ENCODE peak calls at places on chromosomes 4 and X, in nine cellular contexts. One of them, this sample, is unnamed.

GRCh38 chrX:118370921-118371624 is 25.2 kb downstream of the WDR44 start:
- DNase-seq in body of pancreas: no peak
- DNase-seq in left lung: no peak
- DNase-seq in mucosa of descending colon: no peak
- DNase-seq in OCI-LY7: no peak
- DNase-seq in tibial artery: no peak
- DNase-seq in endothelial cell of umbilical vein: no peak
- DNase-seq in IMR-90: peak; percentile 65
- DNase-seq in A549: no peak
- DNase-seq in this sample: no peak

GRCh38 chr4:79597266-79597665 is 189.2 kb upstream of the GK2 start:
- DNase-seq in body of pancreas: no peak
- DNase-seq in left lung: no peak
- DNase-seq in mucosa of descending colon: no peak
- DNase-seq in OCI-LY7: no peak
- DNase-seq in tibial artery: no peak
- DNase-seq in endothelial cell of umbilical vein: no peak
- DNase-seq in IMR-90: peak; percentile 31
- DNase-seq in A549: no peak
- DNase-seq in this sample: no peak

GRCh38 chr4:24675723-24676122 is 91.4 kb upstream of the DHX15 start:
- DNase-seq in body of pancreas: no peak
- DNase-seq in left lung: no peak
- DNase-seq in mucosa of descending colon: no peak
- DNase-seq in OCI-LY7: no peak
- DNase-seq in tibial artery: no peak
- DNase-seq in endothelial cell of umbilical vein: no peak
- DNase-seq in IMR-90: no peak
- DNase-seq in A549: no peak
- DNase-seq in this sample: no peak

GRCh38 chrX:95044331-95044730 is 1370.3 kb downstream of the FAM133A start:
- DNase-seq in body of pancreas: no peak
- DNase-seq in left lung: no peak
- DNase-seq in mucosa of descending colon: no peak
- DNase-seq in OCI-LY7: no peak
- DNase-seq in tibial artery: no peak
- DNase-seq in endothelial cell of umbilical vein: no peak
- DNase-seq in IMR-90: no peak
- DNase-seq in A549: no peak
- DNase-seq in this sample: no peak

GRCh38 chr4:186760576-186760975 is 36.9 kb upstream of the FAT1 start:
- DNase-seq in body of pancreas: no peak
- DNase-seq in left lung: no peak
- DNase-seq in mucosa of descending colon: no peak
- DNase-seq in OCI-LY7: no peak
- DNase-seq in tibial artery: no peak
- DNase-seq in endothelial cell of umbilical vein: no peak
- DNase-seq in IMR-90: peak; percentile 95
- DNase-seq in A549: no peak
- DNase-seq in this sample: no peak

GRCh38 chrX:320126-320783 is 1.7 kb upstream of the GTPBP6 start:
- DNase-seq in body of pancreas: peak; percentile 31
- DNase-seq in left lung: peak; percentile 80
- DNase-seq in mucosa of descending colon: peak; percentile 66
- DNase-seq in OCI-LY7: no peak
- DNase-seq in tibial artery: peak; percentile 26
- DNase-seq in endothelial cell of umbilical vein: peak; percentile 28
- DNase-seq in IMR-90: peak; percentile 10
- DNase-seq in A549: no peak
- DNase-seq in this sample: peak; percentile 28

GRCh38 chr4:144579411-144580020 is 66.4 kb upstream of the HHIP start:
- DNase-seq in body of pancreas: no peak
- DNase-seq in left lung: no peak
- DNase-seq in mucosa of descending colon: no peak
- DNase-seq in OCI-LY7: no peak
- DNase-seq in tibial artery: no peak
- DNase-seq in endothelial cell of umbilical vein: peak; percentile 88
- DNase-seq in IMR-90: peak; percentile 71
- DNase-seq in A549: no peak
- DNase-seq in this sample: no peak

GRCh38 chr4:55819634-55820033 is at the start of gene EXOC1L:
- DNase-seq in body of pancreas: no peak
- DNase-seq in left lung: no peak
- DNase-seq in mucosa of descending colon: no peak
- DNase-seq in OCI-LY7: no peak
- DNase-seq in tibial artery: no peak
- DNase-seq in endothelial cell of umbilical vein: peak; percentile 4
- DNase-seq in IMR-90: no peak
- DNase-seq in A549: no peak
- DNase-seq in this sample: peak; percentile 16

GRCh38 chr4:1721666-1722550 is 587 bp downstream of the TACC3 start:
- DNase-seq in body of pancreas: no peak
- DNase-seq in left lung: peak; percentile 76
- DNase-seq in mucosa of descending colon: peak; percentile 62
- DNase-seq in OCI-LY7: peak; percentile 66
- DNase-seq in tibial artery: peak; percentile 22
- DNase-seq in endothelial cell of umbilical vein: no peak
- DNase-seq in IMR-90: no peak
- DNase-seq in A549: no peak
- DNase-seq in this sample: no peak

GRCh38 chr4:1721003-1721665 is at the start of the genes TACC3 and TMEM129:
- DNase-seq in body of pancreas: peak; percentile 98
- DNase-seq in left lung: peak; percentile 96
- DNase-seq in mucosa of descending colon: peak; percentile 97
- DNase-seq in OCI-LY7: peak; percentile 98
- DNase-seq in tibial artery: peak; percentile 89
- DNase-seq in endothelial cell of umbilical vein: peak; percentile 88
- DNase-seq in IMR-90: peak; percentile 87
- DNase-seq in A549: peak; percentile 87
- DNase-seq in this sample: peak; percentile 93

GRCh38 chr4:1723131-1723801 is 1.9 kb downstream of the TACC3 start:
- DNase-seq in body of pancreas: no peak
- DNase-seq in left lung: no peak
- DNase-seq in mucosa of descending colon: no peak
- DNase-seq in OCI-LY7: peak; percentile 94
- DNase-seq in tibial artery: peak; percentile 18
- DNase-seq in endothelial cell of umbilical vein: no peak
- DNase-seq in IMR-90: no peak
- DNase-seq in A549: no peak
- DNase-seq in this sample: no peak

GRCh38 chr4:1720163-1720983 is 750 bp downstream of the TMEM129 start:
- DNase-seq in body of pancreas: peak; percentile 54
- DNase-seq in left lung: peak; percentile 91
- DNase-seq in mucosa of descending colon: peak; percentile 80
- DNase-seq in OCI-LY7: peak; percentile 71
- DNase-seq in tibial artery: peak; percentile 33
- DNase-seq in endothelial cell of umbilical vein: peak; percentile 51
- DNase-seq in IMR-90: peak; percentile 28
- DNase-seq in A549: no peak
- DNase-seq in this sample: peak; percentile 46

DNA sequence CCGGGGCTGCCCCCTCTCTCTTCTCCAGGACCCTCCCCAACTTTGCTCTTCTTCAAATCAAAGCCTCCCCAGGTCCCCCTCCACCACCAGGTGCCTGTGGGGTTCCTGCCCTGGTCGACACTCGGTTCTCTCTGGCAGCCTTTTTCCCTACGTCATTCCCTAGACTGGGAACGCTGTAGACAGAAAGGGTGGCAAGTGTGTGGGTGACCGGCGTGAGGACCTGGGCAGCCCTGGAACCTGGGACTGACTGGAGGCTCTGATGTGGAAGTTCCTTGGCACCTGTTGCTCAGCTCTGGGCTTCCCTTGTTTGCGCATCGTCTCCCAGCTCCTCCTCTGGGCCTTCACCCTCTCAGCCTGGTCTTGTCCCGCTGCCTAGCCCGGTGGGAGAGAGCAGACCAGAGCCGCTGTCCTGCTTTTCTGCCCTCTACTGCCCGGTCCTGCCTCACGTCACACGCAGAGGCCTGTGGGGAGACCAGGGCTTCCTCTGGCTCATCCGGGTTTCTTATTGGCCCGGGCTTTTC is 1.3 kb downstream of the TACC3 start:
- DNase-seq in body of pancreas: no peak
- DNase-seq in left lung: peak; percentile 74
- DNase-seq in mucosa of descending colon: no peak
- DNase-seq in OCI-LY7: no peak
- DNase-seq in tibial artery: peak; percentile 20
- DNase-seq in endothelial cell of umbilical vein: no peak
- DNase-seq in IMR-90: no peak
- DNase-seq in A549: no peak
- DNase-seq in this sample: peak; percentile 14
- H3K4me1 ChIP-seq in body of pancreas: peaks cover 58% of the 10 kb centered on the region
- H3K4me1 ChIP-seq in left lung: peaks cover 24% of the 10 kb centered on the region
- H3K4me1 ChIP-seq in mucosa of descending colon: peaks cover 35% of the 10 kb centered on the region
- H3K4me1 ChIP-seq in OCI-LY7: peaks cover 65% of the 10 kb centered on the region
- H3K4me1 ChIP-seq in tibial artery: peaks cover 31% of the 10 kb centered on the region
- H3K4me1 ChIP-seq in endothelial cell of umbilical vein: peaks cover 34% of the 10 kb centered on the region
- H3K4me1 ChIP-seq in IMR-90: peaks cover 20% of the 10 kb centered on the region
- H3K4me1 ChIP-seq in A549: peaks cover 37% of the 10 kb centered on the region
- H3K4me1 ChIP-seq in this sample: peaks cover 62% of the 10 kb centered on the region

DNA sequence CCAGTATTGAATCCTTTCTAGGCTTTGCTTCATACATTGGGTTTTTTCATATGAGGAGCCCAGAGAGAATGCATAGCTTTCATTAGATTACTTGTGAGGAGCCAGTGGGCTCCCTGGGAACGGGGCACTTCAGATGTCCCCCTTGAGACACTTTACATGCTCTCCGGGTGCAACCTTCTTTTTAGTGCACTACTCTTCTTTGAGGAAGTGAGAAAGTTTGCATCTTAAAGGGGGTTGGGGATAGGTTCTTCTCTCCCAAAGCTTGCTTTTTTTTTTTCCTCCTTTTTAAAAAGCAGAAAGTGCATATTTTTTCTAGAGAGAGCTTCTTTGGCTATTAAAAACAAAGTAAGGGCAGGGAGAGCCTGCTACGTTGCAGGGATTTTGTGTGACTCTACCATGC is 4.3 kb downstream of the HADH start:
- DNase-seq in body of pancreas: no peak
- DNase-seq in left lung: no peak
- DNase-seq in mucosa of descending colon: no peak
- DNase-seq in OCI-LY7: peak; percentile 76
- DNase-seq in tibial artery: no peak
- DNase-seq in endothelial cell of umbilical vein: no peak
- DNase-seq in IMR-90: no peak
- DNase-seq in A549: no peak
- DNase-seq in this sample: no peak
- H3K4me3 ChIP-seq in body of pancreas: no peak overlapping the region
- H3K4me3 ChIP-seq in left lung: no peak overlapping the region
- H3K4me3 ChIP-seq in mucosa of descending colon: no peak overlapping the region
- H3K4me3 ChIP-seq in OCI-LY7: peak overlapping the region; percentile 99
- H3K4me3 ChIP-seq in tibial artery: no peak overlapping the region
- H3K4me3 ChIP-seq in endothelial cell of umbilical vein: no peak overlapping the region
- H3K4me3 ChIP-seq in IMR-90: no peak overlapping the region
- H3K4me3 ChIP-seq in A549: no peak overlapping the region
- H3K4me3 ChIP-seq in this sample: peak overlapping the region; percentile 80

GRCh38 chrX:111083101-111083500 is 12.9 kb upstream of the PAK3 start:
- DNase-seq in body of pancreas: no peak
- DNase-seq in left lung: no peak
- DNase-seq in mucosa of descending colon: no peak
- DNase-seq in OCI-LY7: no peak
- DNase-seq in tibial artery: no peak
- DNase-seq in endothelial cell of umbilical vein: no peak
- DNase-seq in IMR-90: no peak
- DNase-seq in A549: no peak
- DNase-seq in this sample: no peak

GRCh38 chrX:111088628-111089027 is 7.4 kb upstream of the PAK3 start:
- DNase-seq in body of pancreas: peak; percentile 77
- DNase-seq in left lung: no peak
- DNase-seq in mucosa of descending colon: no peak
- DNase-seq in OCI-LY7: no peak
- DNase-seq in tibial artery: no peak
- DNase-seq in endothelial cell of umbilical vein: no peak
- DNase-seq in IMR-90: no peak
- DNase-seq in A549: no peak
- DNase-seq in this sample: no peak

GRCh38 chrX:111090458-111090857 is 5.5 kb upstream of the PAK3 start:
- DNase-seq in body of pancreas: no peak
- DNase-seq in left lung: no peak
- DNase-seq in mucosa of descending colon: no peak
- DNase-seq in OCI-LY7: no peak
- DNase-seq in tibial artery: no peak
- DNase-seq in endothelial cell of umbilical vein: no peak
- DNase-seq in IMR-90: no peak
- DNase-seq in A549: no peak
- DNase-seq in this sample: no peak

DNA sequence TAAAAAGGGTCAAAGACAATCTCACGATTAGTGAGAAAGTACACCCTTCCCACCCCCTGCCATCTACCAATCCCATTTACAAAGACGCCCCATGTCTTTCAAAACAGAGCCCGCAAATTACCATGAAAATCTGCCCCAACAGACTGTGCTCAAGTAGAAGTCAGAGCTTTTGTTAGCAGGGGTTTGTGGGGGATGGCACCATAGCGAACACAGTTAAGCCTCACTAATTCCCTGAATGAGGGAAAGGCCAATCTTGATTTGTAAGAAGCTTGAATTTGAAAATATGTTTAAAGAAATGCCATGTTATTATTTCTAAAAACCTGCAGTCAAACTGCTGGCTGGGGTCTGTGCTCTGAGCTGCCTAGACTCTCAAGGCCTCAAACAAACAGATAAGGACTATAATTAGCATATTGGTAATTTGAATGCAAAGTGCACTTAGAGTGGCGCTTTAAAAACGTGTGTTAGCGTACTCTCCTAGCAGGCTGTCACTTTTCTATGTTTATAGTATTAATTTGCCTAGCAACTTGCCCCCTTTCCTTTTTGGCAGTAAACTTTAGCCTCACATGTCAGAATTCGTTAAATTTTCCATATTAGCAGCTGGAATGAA is 9.4 kb upstream of the PAK3 start:
- DNase-seq in body of pancreas: peak; percentile 21
- DNase-seq in left lung: no peak
- DNase-seq in mucosa of descending colon: no peak
- DNase-seq in OCI-LY7: no peak
- DNase-seq in tibial artery: no peak
- DNase-seq in endothelial cell of umbilical vein: no peak
- DNase-seq in IMR-90: no peak
- DNase-seq in A549: no peak
- DNase-seq in this sample: no peak
- TF ChIP-seq CTCF in body of pancreas: no peak
- TF ChIP-seq CTCF in left lung: no peak
- TF ChIP-seq CTCF in mucosa of descending colon: no peak
- TF ChIP-seq CTCF in OCI-LY7: no peak
- TF ChIP-seq CTCF in tibial artery: no peak
- TF ChIP-seq CTCF in endothelial cell of umbilical vein: no peak
- TF ChIP-seq CTCF in IMR-90: no peak
- TF ChIP-seq CTCF in A549: no peak
- TF ChIP-seq CTCF in this sample: no peak

GRCh38 chrX:19699151-19699550 is 183.8 kb upstream of the MAP3K15 start:
- DNase-seq in body of pancreas: no peak
- DNase-seq in left lung: no peak
- DNase-seq in mucosa of descending colon: no peak
- DNase-seq in OCI-LY7: no peak
- DNase-seq in tibial artery: no peak
- DNase-seq in endothelial cell of umbilical vein: no peak
- DNase-seq in IMR-90: no peak
- DNase-seq in A549: no peak
- DNase-seq in this sample: no peak

GRCh38 chrX:19695884-19696283 is 180.6 kb upstream of the MAP3K15 start:
- DNase-seq in body of pancreas: no peak
- DNase-seq in left lung: no peak
- DNase-seq in mucosa of descending colon: no peak
- DNase-seq in OCI-LY7: no peak
- DNase-seq in tibial artery: no peak
- DNase-seq in endothelial cell of umbilical vein: no peak
- DNase-seq in IMR-90: no peak
- DNase-seq in A549: no peak
- DNase-seq in this sample: no peak

GRCh38 chrX:19697416-19697815 is 182.1 kb upstream of the MAP3K15 start:
- DNase-seq in body of pancreas: no peak
- DNase-seq in left lung: no peak
- DNase-seq in mucosa of descending colon: no peak
- DNase-seq in OCI-LY7: no peak
- DNase-seq in tibial artery: no peak
- DNase-seq in endothelial cell of umbilical vein: no peak
- DNase-seq in IMR-90: peak; percentile 69
- DNase-seq in A549: peak; percentile 48
- DNase-seq in this sample: no peak

GRCh38 chrX:19698125-19698524 is 182.8 kb upstream of the MAP3K15 start:
- DNase-seq in body of pancreas: no peak
- DNase-seq in left lung: no peak
- DNase-seq in mucosa of descending colon: no peak
- DNase-seq in OCI-LY7: no peak
- DNase-seq in tibial artery: peak; percentile 20
- DNase-seq in endothelial cell of umbilical vein: no peak
- DNase-seq in IMR-90: peak; percentile 50
- DNase-seq in A549: no peak
- DNase-seq in this sample: peak; percentile 18

GRCh38 chrX:19698691-19699090 is 183.4 kb upstream of the MAP3K15 start:
- DNase-seq in body of pancreas: no peak
- DNase-seq in left lung: no peak
- DNase-seq in mucosa of descending colon: no peak
- DNase-seq in OCI-LY7: no peak
- DNase-seq in tibial artery: no peak
- DNase-seq in endothelial cell of umbilical vein: no peak
- DNase-seq in IMR-90: no peak
- DNase-seq in A549: no peak
- DNase-seq in this sample: no peak
- H3K4me1 ChIP-seq in body of pancreas: peaks cover 6% of the 10 kb centered on the region
- H3K4me1 ChIP-seq in left lung: no peaks in the 10 kb centered on the region
- H3K4me1 ChIP-seq in mucosa of descending colon: no peaks in the 10 kb centered on the region
- H3K4me1 ChIP-seq in OCI-LY7: no peaks in the 10 kb centered on the region
- H3K4me1 ChIP-seq in tibial artery: peaks cover 9% of the 10 kb centered on the region
- H3K4me1 ChIP-seq in endothelial cell of umbilical vein: no peaks in the 10 kb centered on the region
- H3K4me1 ChIP-seq in IMR-90: peaks cover 3% of the 10 kb centered on the region
- H3K4me1 ChIP-seq in A549: peaks cover 34% of the 10 kb centered on the region
- H3K4me1 ChIP-seq in this sample: peaks cover 6% of the 10 kb centered on the region

This sample was measured in left ventricle myocardium inferior.